ENCODE peak calls at places on chromosomes 6 and 20, in four cellular contexts. One of them, this sample, is unnamed.

GRCh38 chr6:6656287-6656686 is 67.8 kb downstream of the LY86 start:
- DNase-seq in stomach: no peak
- DNase-seq in suprapubic skin: no peak
- DNase-seq in sigmoid colon: no peak
- DNase-seq in this sample: no peak

GRCh38 chr6:99712560-99712959 is 105.9 kb downstream of the PRDM13 start:
- DNase-seq in stomach: no peak
- DNase-seq in suprapubic skin: no peak
- DNase-seq in sigmoid colon: no peak
- DNase-seq in this sample: no peak

GRCh38 chr6:81981812-81982211 is 229.3 kb upstream of the TENT5A start:
- DNase-seq in stomach: no peak
- DNase-seq in suprapubic skin: no peak
- DNase-seq in sigmoid colon: no peak
- DNase-seq in this sample: no peak

GRCh38 chr6:159893064-159893463 is 2.3 kb downstream of the MAS1 start:
- DNase-seq in stomach: no peak
- DNase-seq in suprapubic skin: peak; percentile 24
- DNase-seq in sigmoid colon: no peak
- DNase-seq in this sample: no peak

GRCh38 chr20:37295001-37295400 is 5.5 kb downstream of the MANBAL start:
- DNase-seq in stomach: no peak
- DNase-seq in suprapubic skin: no peak
- DNase-seq in sigmoid colon: peak; percentile 87
- DNase-seq in this sample: no peak

GRCh38 chr6:19838442-19839236 is 1.5 kb downstream of the ID4 start:
- DNase-seq in stomach: peak; percentile 74
- DNase-seq in suprapubic skin: peak; percentile 79
- DNase-seq in sigmoid colon: peak; percentile 67
- DNase-seq in this sample: no peak

GRCh38 chr20:44888226-44889103 is 3.0 kb downstream of the YWHAB start:
- DNase-seq in stomach: no peak
- DNase-seq in suprapubic skin: no peak
- DNase-seq in sigmoid colon: no peak
- DNase-seq in this sample: no peak

GRCh38 chr6:89021629-89022028 is 58.2 kb upstream of the RNGTT start:
- DNase-seq in stomach: no peak
- DNase-seq in suprapubic skin: no peak
- DNase-seq in sigmoid colon: no peak
- DNase-seq in this sample: no peak

GRCh38 chr6:26232950-26233607 is 131.9 kb upstream of the BTN3A2 start:
- DNase-seq in stomach: no peak
- DNase-seq in suprapubic skin: no peak
- DNase-seq in sigmoid colon: no peak
- DNase-seq in this sample: no peak

GRCh38 chr6:55282145-55282544 is 45.1 kb upstream of the GFRAL start:
- DNase-seq in stomach: no peak
- DNase-seq in suprapubic skin: no peak
- DNase-seq in sigmoid colon: no peak
- DNase-seq in this sample: no peak

GRCh38 chr6:1762203-1762602 is 152.5 kb downstream of the FOXC1 start:
- DNase-seq in stomach: peak; percentile 70
- DNase-seq in suprapubic skin: no peak
- DNase-seq in sigmoid colon: no peak
- DNase-seq in this sample: no peak

GRCh38 chr6:27867051-27867940 is 44.9 kb downstream of the OR2B2 start:
- DNase-seq in stomach: peak; percentile 82
- DNase-seq in suprapubic skin: no peak
- DNase-seq in sigmoid colon: peak; percentile 73
- DNase-seq in this sample: peak; percentile 89

GRCh38 chr6:108518714-108519576 is 41.8 kb upstream of the FOXO3 start:
- DNase-seq in stomach: no peak
- DNase-seq in suprapubic skin: no peak
- DNase-seq in sigmoid colon: no peak
- DNase-seq in this sample: no peak

GRCh38 chr20:48373555-48373934 is 454.3 kb downstream of the PREX1 start:
- DNase-seq in stomach: no peak
- DNase-seq in suprapubic skin: no peak
- DNase-seq in sigmoid colon: no peak
- DNase-seq in this sample: no peak

GRCh38 chr6:12878741-12879140 is 162.2 kb downstream of the PHACTR1 start:
- DNase-seq in stomach: no peak
- DNase-seq in suprapubic skin: no peak
- DNase-seq in sigmoid colon: no peak
- DNase-seq in this sample: no peak

GRCh38 chr6:129648819-129649491 is 61.0 kb downstream of the ARHGAP18 start:
- DNase-seq in stomach: no peak
- DNase-seq in suprapubic skin: no peak
- DNase-seq in sigmoid colon: no peak
- DNase-seq in this sample: no peak

GRCh38 chr20:50449789-50450492 is 60.2 kb upstream of the PTPN1 start:
- DNase-seq in stomach: no peak
- DNase-seq in suprapubic skin: no peak
- DNase-seq in sigmoid colon: no peak
- DNase-seq in this sample: no peak

GRCh38 chr20:16363832-16364687 is 209.2 kb downstream of the KIF16B start:
- DNase-seq in stomach: no peak
- DNase-seq in suprapubic skin: no peak
- DNase-seq in sigmoid colon: no peak
- DNase-seq in this sample: no peak

GRCh38 chr6:52389264-52389625 is 27.3 kb downstream of the PAQR8 start:
- DNase-seq in stomach: no peak
- DNase-seq in suprapubic skin: no peak
- DNase-seq in sigmoid colon: no peak
- DNase-seq in this sample: no peak

GRCh38 chr6:145813285-145814034 is 1.1 kb downstream of the FBXO30 start:
- DNase-seq in stomach: no peak
- DNase-seq in suprapubic skin: no peak
- DNase-seq in sigmoid colon: no peak
- DNase-seq in this sample: no peak

GRCh38 chr6:127547909-127548649 is 28.9 kb upstream of the C6orf58 start:
- DNase-seq in stomach: no peak
- DNase-seq in suprapubic skin: no peak
- DNase-seq in sigmoid colon: no peak
- DNase-seq in this sample: no peak

GRCh38 chr6:30260036-30260504 is 46.9 kb upstream of the TRIM26 start:
- DNase-seq in stomach: no peak
- DNase-seq in suprapubic skin: no peak
- DNase-seq in sigmoid colon: no peak
- DNase-seq in this sample: no peak

GRCh38 chr20:59831024-59831900 is 102.2 kb downstream of the SYCP2 start:
- DNase-seq in stomach: peak; percentile 44
- DNase-seq in suprapubic skin: no peak
- DNase-seq in sigmoid colon: peak; percentile 51
- DNase-seq in this sample: peak; percentile 80

GRCh38 chr6:166902211-166902755 is 54.1 kb downstream of the RNASET2 start:
- DNase-seq in stomach: no peak
- DNase-seq in suprapubic skin: no peak
- DNase-seq in sigmoid colon: no peak
- DNase-seq in this sample: no peak

DNA sequence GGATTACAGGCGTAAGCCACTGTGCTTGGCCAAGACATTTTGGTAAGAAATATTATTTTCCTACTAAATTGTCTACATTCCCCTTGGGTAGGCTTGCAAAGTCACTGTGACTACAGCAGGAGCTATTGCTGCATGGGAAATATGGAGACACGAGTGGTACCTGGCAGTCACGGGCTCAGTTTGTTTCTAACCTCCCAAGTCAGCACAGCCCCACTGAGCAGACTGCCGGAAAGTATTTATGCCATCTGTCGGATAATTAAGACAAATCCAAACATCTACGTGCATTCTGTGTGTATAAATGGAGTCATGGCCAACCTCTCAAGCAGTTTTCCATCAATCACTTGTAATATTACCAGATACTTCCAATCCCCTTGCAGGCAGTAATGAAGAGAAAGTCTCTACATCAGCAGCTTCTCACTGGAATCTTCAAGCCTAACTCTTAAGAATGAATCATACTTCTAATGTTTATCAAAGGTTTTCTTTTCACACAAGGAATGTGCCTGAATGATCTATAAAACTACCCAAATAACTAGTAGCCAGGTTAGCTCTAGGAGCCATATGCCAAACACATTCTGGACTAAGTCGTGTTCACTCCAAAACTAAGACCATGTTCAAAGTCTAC is 20.1 kb downstream of the PSMB1 start:
- DNase-seq in stomach: no peak
- DNase-seq in suprapubic skin: no peak
- DNase-seq in sigmoid colon: no peak
- DNase-seq in this sample: no peak
- TF ChIP-seq POLR2A in stomach: no peak
- TF ChIP-seq POLR2A in suprapubic skin: no peak
- TF ChIP-seq POLR2A in sigmoid colon: no peak
- TF ChIP-seq POLR2A in this sample: no peak

GRCh38 chr20:1818895-1819294 is 76.3 kb upstream of the SIRPA start:
- DNase-seq in stomach: no peak
- DNase-seq in suprapubic skin: peak; percentile 29
- DNase-seq in sigmoid colon: no peak
- DNase-seq in this sample: peak; percentile 5

GRCh38 chr20:1818247-1818840 is 76.9 kb upstream of the SIRPA start:
- DNase-seq in stomach: no peak
- DNase-seq in suprapubic skin: peak; percentile 11
- DNase-seq in sigmoid colon: no peak
- DNase-seq in this sample: no peak

GRCh38 chr20:1820137-1821074 is 74.8 kb upstream of the SIRPA start:
- DNase-seq in stomach: no peak
- DNase-seq in suprapubic skin: no peak
- DNase-seq in sigmoid colon: no peak
- DNase-seq in this sample: no peak

GRCh38 chr20:1817577-1818211 is 77.5 kb upstream of the SIRPA start:
- DNase-seq in stomach: no peak
- DNase-seq in suprapubic skin: peak; percentile 53
- DNase-seq in sigmoid colon: no peak
- DNase-seq in this sample: peak; percentile 22

GRCh38 chr20:1819311-1820136 is 75.7 kb upstream of the SIRPA start:
- DNase-seq in stomach: no peak
- DNase-seq in suprapubic skin: peak; percentile 63
- DNase-seq in sigmoid colon: no peak
- DNase-seq in this sample: no peak
- H3K4me1 ChIP-seq in stomach: peaks cover 8% of the 10 kb centered on the region
- H3K4me1 ChIP-seq in suprapubic skin: peaks cover 20% of the 10 kb centered on the region
- H3K4me1 ChIP-seq in sigmoid colon: peaks cover 24% of the 10 kb centered on the region
- H3K4me1 ChIP-seq in this sample: no peaks in the 10 kb centered on the region

DNA sequence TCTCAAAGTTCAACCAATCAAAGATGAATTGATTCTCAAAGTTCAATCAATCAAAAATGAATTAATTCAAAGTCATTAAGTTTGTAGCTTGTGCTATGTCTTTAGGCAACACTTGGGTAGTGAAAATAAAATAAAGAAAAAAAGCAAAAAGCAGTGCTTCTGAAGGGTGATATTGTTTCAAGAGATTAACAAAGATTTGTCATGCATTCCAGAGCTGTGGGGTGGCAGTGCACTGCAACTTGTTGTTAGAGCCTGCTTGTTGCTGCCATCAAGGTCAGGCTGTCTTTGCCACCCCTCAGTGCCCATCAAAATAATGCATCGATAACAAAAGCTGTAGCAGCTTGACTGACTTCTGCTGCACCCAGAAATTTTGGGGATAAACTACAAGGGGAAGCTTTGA is 128.6 kb downstream of the RNF144B start:
- DNase-seq in stomach: no peak
- DNase-seq in suprapubic skin: no peak
- DNase-seq in sigmoid colon: no peak
- DNase-seq in this sample: no peak
- H3K27ac ChIP-seq in stomach: no peak overlapping the region
- H3K27ac ChIP-seq in suprapubic skin: no peak overlapping the region
- H3K27ac ChIP-seq in sigmoid colon: no peak overlapping the region
- H3K27ac ChIP-seq in this sample: no peak overlapping the region

GRCh38 chr6:36999467-37000125 is 5.9 kb upstream of the FGD2 start:
- DNase-seq in stomach: no peak
- DNase-seq in suprapubic skin: no peak
- DNase-seq in sigmoid colon: no peak
- DNase-seq in this sample: no peak

GRCh38 chr6:36997811-36998722 is 7.4 kb upstream of the FGD2 start:
- DNase-seq in stomach: peak; percentile 86
- DNase-seq in suprapubic skin: no peak
- DNase-seq in sigmoid colon: peak; percentile 93
- DNase-seq in this sample: no peak

GRCh38 chr6:37004044-37004984 is 1.1 kb upstream of the FGD2 start:
- DNase-seq in stomach: no peak
- DNase-seq in suprapubic skin: no peak
- DNase-seq in sigmoid colon: no peak
- DNase-seq in this sample: peak; percentile 73

GRCh38 chr6:36998723-36999466 is 6.6 kb upstream of the FGD2 start:
- DNase-seq in stomach: no peak
- DNase-seq in suprapubic skin: no peak
- DNase-seq in sigmoid colon: no peak
- DNase-seq in this sample: no peak
- TF ChIP-seq POLR2A in stomach: no peak
- TF ChIP-seq POLR2A in suprapubic skin: no peak
- TF ChIP-seq POLR2A in sigmoid colon: no peak
- TF ChIP-seq POLR2A in this sample: no peak